ENCODE peak calls at places on chromosomes 6 and 20, in five cellular contexts. G, H, Z, U and T are unnamed samples.
A peak's percentile ranks its signal among the peaks of the same experiment; 100 is the strongest.

GRCh38 chr20:40191573-40191972 is 497.5 kb downstream of the MAFB start:
- DNase-seq in G (no peak), H (no peak), Z (no peak), U (no peak), T (no peak)

GRCh38 chr20:46004813-46005505 is 3.7 kb upstream of the MMP9 start:
- DNase-seq in G (peak; percentile 87), H (peak; percentile 85), Z (no peak), U (no peak), T (no peak)

GRCh38 chr20:8571660-8572059 is 439.6 kb downstream of the PLCB1 start:
- DNase-seq in G (no peak), H (no peak), Z (no peak), U (no peak), T (no peak)

GRCh38 chr6:48140221-48140620 is 29.2 kb upstream of the PTCHD4 start:
- DNase-seq in G (no peak), H (peak; percentile 51), Z (no peak), U (no peak), T (no peak)

GRCh38 chr20:18571578-18571977 is 4.3 kb downstream of the SMIM26 start:
- DNase-seq in G (no peak), H (no peak), Z (no peak), U (no peak), T (no peak)

GRCh38 chr6:141413196-141413595 is 719.5 kb upstream of the GJE1 start:
- DNase-seq in G (no peak), H (no peak), Z (no peak), U (no peak), T (no peak)

GRCh38 chr20:4326194-4327065 is 311.1 kb upstream of the RNF24 start:
- DNase-seq in G (no peak), H (peak; percentile 94), Z (no peak), U (no peak), T (no peak)

GRCh38 chr6:129544892-129545612 is 164.9 kb downstream of the ARHGAP18 start:
- DNase-seq in G (no peak), H (no peak), Z (no peak), U (no peak), T (no peak)

GRCh38 chr6:33018904-33019303 is 9.5 kb upstream of the HLA-DOA start:
- DNase-seq in G (peak; percentile 91), H (peak; percentile 10), Z (peak; percentile 91), U (no peak), T (no peak)

GRCh38 chr6:147023148-147023547 is 181.1 kb upstream of the STXBP5 start:
- DNase-seq in G (no peak), H (no peak), Z (no peak), U (no peak), T (no peak)

GRCh38 chr6:73579851-73580246 is 59.0 kb upstream of the EEF1A1 start:
- DNase-seq in G (no peak), H (peak; percentile 12), Z (no peak), U (no peak), T (no peak)

GRCh38 chr20:17598013-17598550 is 28.2 kb downstream of the DSTN start:
- DNase-seq in G (no peak), H (no peak), Z (no peak), U (no peak), T (no peak)

GRCh38 chr6:148873868-148874267 is 127.0 kb downstream of the UST start:
- DNase-seq in G (no peak), H (no peak), Z (no peak), U (no peak), T (no peak)

GRCh38 chr20:57629976-57630525 is 9.8 kb upstream of the ZBP1 start:
- DNase-seq in G (peak; percentile 76), H (no peak), Z (peak; percentile 54), U (no peak), T (no peak)

GRCh38 chr20:52172392-52173047 is 19.1 kb downstream of the ZFP64 start:
- DNase-seq in G (no peak), H (peak; percentile 4), Z (no peak), U (no peak), T (no peak)

GRCh38 chr6:116280161-116280959 is 630 bp upstream of the TSPYL1 start:
- DNase-seq in G (no peak), H (no peak), Z (no peak), U (no peak), T (no peak)

GRCh38 chr6:83514877-83515466 is 2.6 kb downstream of the PRSS35 start:
- DNase-seq in G (no peak), H (peak; percentile 79), Z (no peak), U (peak; percentile 38), T (peak; percentile 10)

GRCh38 chr20:63152322-63153253 is 63.3 kb downstream of the YTHDF1 start:
- DNase-seq in G (peak; percentile 65), H (no peak), Z (no peak), U (no peak), T (no peak)

GRCh38 chr20:47438464-47439381 is 63.0 kb upstream of the NCOA3 start:
- DNase-seq in G (peak; percentile 42), H (peak; percentile 89), Z (no peak), U (no peak), T (no peak)

GRCh38 chr6:115891704-115892225 is 168.9 kb downstream of the FRK start:
- DNase-seq in G (no peak), H (no peak), Z (no peak), U (no peak), T (no peak)

GRCh38 chr20:45037050-45037449 is 63.9 kb downstream of the KCNS1 start:
- DNase-seq in G (no peak), H (peak; percentile 64), Z (no peak), U (no peak), T (no peak)

GRCh38 chr6:3489032-3489757 is 32.3 kb upstream of the SLC22A23 start:
- DNase-seq in G (no peak), H (peak; percentile 66), Z (peak; percentile 48), U (no peak), T (no peak)

GRCh38 chr6:52231411-52232127 is 12.7 kb downstream of the IL17F start:
- DNase-seq in G (no peak), H (no peak), Z (no peak), U (no peak), T (no peak)

GRCh38 chr20:55415567-55416142 is 589.7 kb downstream of the CBLN4 start:
- DNase-seq in G (no peak), H (peak; percentile 65), Z (no peak), U (no peak), T (peak; percentile 6)

GRCh38 chr20:24492698-24493097 is 23.3 kb downstream of the SYNDIG1 start:
- DNase-seq in G (no peak), H (no peak), Z (no peak), U (no peak), T (no peak)